ENCODE peak calls at places on chromosome 12, in four cellular contexts. One of them, this sample, is unnamed.

GRCh38 chr12:87368259-87368658 is 660.9 kb downstream of the C12orf50 start:
- DNase-seq in upper lobe of left lung: no peak
- DNase-seq in HepG2: no peak
- DNase-seq in prostate gland: no peak
- DNase-seq in this sample: no peak

GRCh38 chr12:87054225-87054624 is 798.0 kb upstream of the MGAT4C start:
- DNase-seq in HepG2: no peak
- DNase-seq in prostate gland: no peak
- DNase-seq in upper lobe of left lung: no peak
- DNase-seq in this sample: no peak

GRCh38 chr12:129552996-129553750 is 350.7 kb downstream of the TMEM132D start:
- DNase-seq in prostate gland: no peak
- DNase-seq in HepG2: no peak
- DNase-seq in upper lobe of left lung: no peak
- DNase-seq in this sample: no peak

GRCh38 chr12:63917864-63918742 is 73.6 kb downstream of the SRGAP1 start:
- DNase-seq in HepG2: peak
- DNase-seq in upper lobe of left lung: no peak
- DNase-seq in prostate gland: no peak
- DNase-seq in this sample: no peak

GRCh38 chr12:105330283-105330937 is at the start of gene C12orf75:
- DNase-seq in upper lobe of left lung: peak
- DNase-seq in HepG2: peak
- DNase-seq in prostate gland: peak
- DNase-seq in this sample: peak

GRCh38 chr12:95547522-95548055 is 3.7 kb downstream of the USP44 start:
- DNase-seq in prostate gland: no peak
- DNase-seq in HepG2: no peak
- DNase-seq in upper lobe of left lung: no peak
- DNase-seq in this sample: no peak

GRCh38 chr12:1533602-1534304 is 60.6 kb downstream of the FBXL14 start:
- DNase-seq in upper lobe of left lung: no peak
- DNase-seq in HepG2: no peak
- DNase-seq in prostate gland: no peak
- DNase-seq in this sample: no peak

GRCh38 chr12:23108957-23109356 is 484.0 kb downstream of the ETNK1 start:
- DNase-seq in HepG2: no peak
- DNase-seq in upper lobe of left lung: no peak
- DNase-seq in prostate gland: no peak
- DNase-seq in this sample: no peak

GRCh38 chr12:113003631-113004030 is 25.3 kb downstream of the OAS2 start:
- DNase-seq in prostate gland: no peak
- DNase-seq in upper lobe of left lung: no peak
- DNase-seq in HepG2: no peak
- DNase-seq in this sample: no peak

GRCh38 chr12:11906284-11906935 is 164.3 kb upstream of the BCL2L14 start:
- DNase-seq in upper lobe of left lung: no peak
- DNase-seq in prostate gland: no peak
- DNase-seq in HepG2: no peak
- DNase-seq in this sample: no peak

GRCh38 chr12:63897931-63898330 is 53.4 kb downstream of the SRGAP1 start:
- DNase-seq in HepG2: no peak
- DNase-seq in upper lobe of left lung: no peak
- DNase-seq in prostate gland: no peak
- DNase-seq in this sample: no peak

GRCh38 chr12:87152841-87153528 is 876.2 kb downstream of the C12orf50 start:
- DNase-seq in prostate gland: no peak
- DNase-seq in upper lobe of left lung: no peak
- DNase-seq in HepG2: no peak
- DNase-seq in this sample: no peak

GRCh38 chr12:41100572-41100971 is 87.5 kb upstream of the PDZRN4 start:
- DNase-seq in prostate gland: no peak
- DNase-seq in upper lobe of left lung: no peak
- DNase-seq in HepG2: no peak
- DNase-seq in this sample: no peak

GRCh38 chr12:47088021-47088944 is 8.5 kb upstream of the AMIGO2 start:
- DNase-seq in HepG2: peak
- DNase-seq in prostate gland: peak
- DNase-seq in upper lobe of left lung: no peak
- DNase-seq in this sample: no peak

GRCh38 chr12:16675438-16675837 is 69.5 kb upstream of the LMO3 start:
- DNase-seq in prostate gland: no peak
- DNase-seq in upper lobe of left lung: no peak
- DNase-seq in HepG2: no peak
- DNase-seq in this sample: no peak

GRCh38 chr12:79688376-79689040 is 2.3 kb downstream of the PAWR start:
- DNase-seq in prostate gland: no peak
- DNase-seq in HepG2: no peak
- DNase-seq in upper lobe of left lung: no peak
- DNase-seq in this sample: no peak

GRCh38 chr12:34402228-34402898 is 380.1 kb downstream of the ALG10 start:
- DNase-seq in HepG2: no peak
- DNase-seq in prostate gland: peak
- DNase-seq in upper lobe of left lung: peak
- DNase-seq in this sample: peak

GRCh38 chr12:76866146-76866545 is 12.7 kb downstream of the CSRP2 start:
- DNase-seq in HepG2: no peak
- DNase-seq in upper lobe of left lung: no peak
- DNase-seq in prostate gland: no peak
- DNase-seq in this sample: no peak

GRCh38 chr12:82760423-82760822 is 73.7 kb downstream of the TMTC2 start:
- DNase-seq in upper lobe of left lung: no peak
- DNase-seq in prostate gland: no peak
- DNase-seq in HepG2: no peak
- DNase-seq in this sample: no peak

GRCh38 chr12:64318605-64319004 is 72.0 kb downstream of the C12orf56 start:
- DNase-seq in HepG2: peak
- DNase-seq in upper lobe of left lung: no peak
- DNase-seq in prostate gland: no peak
- DNase-seq in this sample: no peak

GRCh38 chr12:119715268-119715620 is 47.3 kb downstream of the PRKAB1 start:
- DNase-seq in prostate gland: no peak
- DNase-seq in HepG2: peak
- DNase-seq in upper lobe of left lung: no peak
- DNase-seq in this sample: no peak

GRCh38 chr12:10018390-10018789 is 8.0 kb downstream of the CLEC12B start:
- DNase-seq in prostate gland: peak
- DNase-seq in HepG2: no peak
- DNase-seq in upper lobe of left lung: no peak
- DNase-seq in this sample: no peak

GRCh38 chr12:102426599-102427541 is 53.5 kb downstream of the IGF1 start:
- DNase-seq in prostate gland: no peak
- DNase-seq in upper lobe of left lung: no peak
- DNase-seq in HepG2: no peak
- DNase-seq in this sample: no peak

GRCh38 chr12:6827982-6828670 is at the start of gene P3H3:
- DNase-seq in prostate gland: peak
- DNase-seq in upper lobe of left lung: no peak
- DNase-seq in HepG2: peak
- DNase-seq in this sample: no peak

GRCh38 chr12:132437252-132438138 is 52.5 kb upstream of the FBRSL1 start:
- DNase-seq in prostate gland: no peak
- DNase-seq in upper lobe of left lung: peak
- DNase-seq in HepG2: peak
- DNase-seq in this sample: no peak

GRCh38 chr12:100404769-100405407 is 48.0 kb downstream of the SLC17A8 start:
- DNase-seq in prostate gland: peak
- DNase-seq in HepG2: peak
- DNase-seq in upper lobe of left lung: no peak
- DNase-seq in this sample: peak

GRCh38 chr12:112868459-112869041 is 38.2 kb upstream of the OAS1 start:
- DNase-seq in HepG2: peak
- DNase-seq in upper lobe of left lung: no peak
- DNase-seq in prostate gland: no peak
- DNase-seq in this sample: no peak

GRCh38 chr12:22539055-22539454 is 5.3 kb downstream of the C2CD5 start:
- DNase-seq in upper lobe of left lung: no peak
- DNase-seq in HepG2: no peak
- DNase-seq in prostate gland: no peak
- DNase-seq in this sample: no peak

GRCh38 chr12:44930972-44931600 is 55.0 kb upstream of the NELL2 start:
- DNase-seq in prostate gland: no peak
- DNase-seq in HepG2: peak
- DNase-seq in upper lobe of left lung: no peak
- DNase-seq in this sample: no peak

GRCh38 chr12:87233636-87234035 is 795.6 kb downstream of the C12orf50 start:
- DNase-seq in HepG2: no peak
- DNase-seq in upper lobe of left lung: no peak
- DNase-seq in prostate gland: no peak
- DNase-seq in this sample: no peak

GRCh38 chr12:16593546-16593945 is 12.4 kb downstream of the LMO3 start:
- DNase-seq in upper lobe of left lung: no peak
- DNase-seq in HepG2: no peak
- DNase-seq in prostate gland: no peak
- DNase-seq in this sample: no peak

GRCh38 chr12:12779529-12779928 is 5.9 kb upstream of the APOLD1 start:
- DNase-seq in prostate gland: no peak
- DNase-seq in upper lobe of left lung: no peak
- DNase-seq in HepG2: peak
- DNase-seq in this sample: no peak

GRCh38 chr12:30090258-30090657 is 306.5 kb upstream of the TMTC1 start:
- DNase-seq in HepG2: no peak
- DNase-seq in upper lobe of left lung: no peak
- DNase-seq in prostate gland: no peak
- DNase-seq in this sample: no peak

GRCh38 chr12:93563807-93564538 is 8.5 kb upstream of the SOCS2 start:
- DNase-seq in prostate gland: no peak
- DNase-seq in HepG2: peak
- DNase-seq in upper lobe of left lung: no peak
- DNase-seq in this sample: peak

GRCh38 chr12:62684586-62685295 is 218.1 kb downstream of the MON2 start:
- DNase-seq in upper lobe of left lung: no peak
- DNase-seq in prostate gland: no peak
- DNase-seq in HepG2: no peak
- DNase-seq in this sample: no peak

GRCh38 chr12:69324797-69325466 is 23.2 kb upstream of the LYZ start:
- DNase-seq in upper lobe of left lung: no peak
- DNase-seq in prostate gland: no peak
- DNase-seq in HepG2: no peak
- DNase-seq in this sample: no peak

DNA sequence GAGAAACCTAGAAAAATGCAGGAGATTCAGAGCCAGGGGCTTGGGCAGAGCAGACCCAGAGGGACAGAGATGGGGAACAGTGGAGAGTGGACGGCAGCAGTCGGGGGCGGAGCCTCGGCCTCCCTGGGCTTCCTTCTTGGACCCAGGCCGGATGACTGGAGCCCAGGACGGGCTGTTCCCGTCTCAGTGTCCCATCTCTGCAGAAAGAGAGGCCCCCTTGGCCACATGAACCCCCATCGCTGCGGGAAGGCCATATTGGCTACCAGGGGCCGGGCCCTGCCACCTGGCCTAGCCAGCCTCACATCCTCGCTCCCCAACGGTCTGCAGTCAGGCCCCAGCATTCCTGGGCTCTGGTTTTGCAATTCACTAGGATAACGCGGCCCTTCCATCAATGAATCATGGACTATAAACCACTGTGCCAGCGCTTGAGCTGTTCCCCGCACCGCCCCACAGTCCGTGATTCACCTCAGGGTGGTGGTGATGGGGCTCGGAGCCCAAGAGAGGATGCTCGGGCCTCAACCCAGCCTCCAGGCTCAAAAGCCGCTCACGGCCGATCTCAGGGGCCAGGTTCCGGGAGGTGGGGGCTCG is 116.5 kb downstream of the RFLNA start:
- DNase-seq in upper lobe of left lung: peak
- DNase-seq in prostate gland: no peak
- DNase-seq in HepG2: no peak
- DNase-seq in this sample: no peak
- TF ChIP-seq POLR2AphosphoS5 in upper lobe of left lung: peak
- TF ChIP-seq POLR2AphosphoS5 in prostate gland: peak
- TF ChIP-seq POLR2AphosphoS5 in HepG2: no peak
- TF ChIP-seq POLR2AphosphoS5 in this sample: peak

GRCh38 chr12:49969027-49969426 is 3.7 kb upstream of the AQP6 start:
- DNase-seq in HepG2: no peak
- DNase-seq in upper lobe of left lung: no peak
- DNase-seq in prostate gland: no peak
- DNase-seq in this sample: no peak
- TF ChIP-seq POLR2AphosphoS5 in HepG2: no peak
- TF ChIP-seq POLR2AphosphoS5 in upper lobe of left lung: no peak
- TF ChIP-seq POLR2AphosphoS5 in prostate gland: no peak
- TF ChIP-seq POLR2AphosphoS5 in this sample: no peak

GRCh38 chr12:57751788-57752667 is at the start of gene CDK4:
- DNase-seq in upper lobe of left lung: peak
- DNase-seq in HepG2: peak
- DNase-seq in prostate gland: peak
- DNase-seq in this sample: peak

GRCh38 chr12:57751432-57751787 is 700 bp downstream of the CDK4 start:
- DNase-seq in prostate gland: no peak
- DNase-seq in upper lobe of left lung: no peak
- DNase-seq in HepG2: no peak
- DNase-seq in this sample: no peak

GRCh38 chr12:57749061-57749460 is 3.0 kb downstream of the CDK4 start:
- DNase-seq in upper lobe of left lung: peak
- DNase-seq in HepG2: no peak
- DNase-seq in prostate gland: no peak
- DNase-seq in this sample: no peak

GRCh38 chr12:57752668-57753000 is 524 bp upstream of the CDK4 start:
- DNase-seq in upper lobe of left lung: no peak
- DNase-seq in HepG2: no peak
- DNase-seq in prostate gland: no peak
- DNase-seq in this sample: no peak

GRCh38 chr12:57750561-57751431 is 1.3 kb downstream of the CDK4 start:
- DNase-seq in HepG2: no peak
- DNase-seq in prostate gland: no peak
- DNase-seq in upper lobe of left lung: no peak
- DNase-seq in this sample: no peak
- TF ChIP-seq POLR2AphosphoS5 in HepG2: no peak
- TF ChIP-seq POLR2AphosphoS5 in prostate gland: no peak
- TF ChIP-seq POLR2AphosphoS5 in upper lobe of left lung: no peak
- TF ChIP-seq POLR2AphosphoS5 in this sample: no peak

GRCh38 chr12:28129031-28129430 is 61.2 kb upstream of the CCDC91 start:
- DNase-seq in prostate gland: no peak
- DNase-seq in HepG2: no peak
- DNase-seq in upper lobe of left lung: no peak
- DNase-seq in this sample: no peak

GRCh38 chr12:28130234-28130624 is 60.0 kb upstream of the CCDC91 start:
- DNase-seq in prostate gland: no peak
- DNase-seq in HepG2: no peak
- DNase-seq in upper lobe of left lung: no peak
- DNase-seq in this sample: no peak

GRCh38 chr12:28132398-28132797 is 57.9 kb upstream of the CCDC91 start:
- DNase-seq in upper lobe of left lung: no peak
- DNase-seq in prostate gland: no peak
- DNase-seq in HepG2: no peak
- DNase-seq in this sample: no peak

GRCh38 chr12:28127455-28127854 is 62.8 kb upstream of the CCDC91 start:
- DNase-seq in HepG2: no peak
- DNase-seq in prostate gland: no peak
- DNase-seq in upper lobe of left lung: no peak
- DNase-seq in this sample: no peak

GRCh38 chr12:28130625-28131598 is 59.3 kb upstream of the CCDC91 start:
- DNase-seq in prostate gland: no peak
- DNase-seq in HepG2: peak
- DNase-seq in upper lobe of left lung: no peak
- DNase-seq in this sample: no peak
- TF ChIP-seq POLR2AphosphoS5 in prostate gland: no peak
- TF ChIP-seq POLR2AphosphoS5 in HepG2: no peak
- TF ChIP-seq POLR2AphosphoS5 in upper lobe of left lung: no peak
- TF ChIP-seq POLR2AphosphoS5 in this sample: no peak